ENCODE peak calls at places on chromosome 3, in eight cellular contexts. One of them, this sample, is unnamed.

GRCh38 chr3:158494657-158495056 is 76.3 kb upstream of the MLF1 start:
- DNase-seq in NCI-H1417: no peak
- DNase-seq in heart left ventricle: no peak
- DNase-seq in A549: no peak
- DNase-seq in kidney tubule cell: no peak
- DNase-seq in GM04503: no peak
- DNase-seq in ELR: no peak
- DNase-seq in stimulated activated CD4-positive, alpha-beta T cell treated with anti-CD3 and anti-CD28 coated beads, Interleukin-4, amount 100 ng/mL, for 1 hour: no peak
- DNase-seq in this sample: no peak

GRCh38 chr3:12856626-12857025 is 15.3 kb upstream of the RPL32 start:
- DNase-seq in NCI-H1417: no peak
- DNase-seq in heart left ventricle: no peak
- DNase-seq in A549: no peak
- DNase-seq in kidney tubule cell: no peak
- DNase-seq in GM04503: no peak
- DNase-seq in ELR: no peak
- DNase-seq in stimulated activated CD4-positive, alpha-beta T cell treated with anti-CD3 and anti-CD28 coated beads, Interleukin-4, amount 100 ng/mL, for 1 hour: no peak
- DNase-seq in this sample: no peak

GRCh38 chr3:51796859-51797258 is 17.8 kb upstream of the IQCF6 start:
- DNase-seq in NCI-H1417: no peak
- DNase-seq in heart left ventricle: no peak
- DNase-seq in A549: no peak
- DNase-seq in kidney tubule cell: no peak
- DNase-seq in GM04503: no peak
- DNase-seq in ELR: no peak
- DNase-seq in stimulated activated CD4-positive, alpha-beta T cell treated with anti-CD3 and anti-CD28 coated beads, Interleukin-4, amount 100 ng/mL, for 1 hour: no peak
- DNase-seq in this sample: no peak

GRCh38 chr3:197906850-197907187 is 43.2 kb upstream of the RPL35A start:
- DNase-seq in NCI-H1417: no peak
- DNase-seq in heart left ventricle: no peak
- DNase-seq in A549: no peak
- DNase-seq in kidney tubule cell: no peak
- DNase-seq in GM04503: no peak
- DNase-seq in ELR: no peak
- DNase-seq in stimulated activated CD4-positive, alpha-beta T cell treated with anti-CD3 and anti-CD28 coated beads, Interleukin-4, amount 100 ng/mL, for 1 hour: no peak
- DNase-seq in this sample: no peak

GRCh38 chr3:187021748-187022402 is 91.5 kb downstream of the ST6GAL1 start:
- DNase-seq in NCI-H1417: no peak
- DNase-seq in heart left ventricle: no peak
- DNase-seq in A549: no peak
- DNase-seq in kidney tubule cell: no peak
- DNase-seq in GM04503: no peak
- DNase-seq in ELR: peak
- DNase-seq in stimulated activated CD4-positive, alpha-beta T cell treated with anti-CD3 and anti-CD28 coated beads, Interleukin-4, amount 100 ng/mL, for 1 hour: no peak
- DNase-seq in this sample: no peak

GRCh38 chr3:184993394-184993793 is 159.5 kb downstream of the C3orf70 start:
- DNase-seq in NCI-H1417: no peak
- DNase-seq in heart left ventricle: no peak
- DNase-seq in A549: no peak
- DNase-seq in kidney tubule cell: no peak
- DNase-seq in GM04503: no peak
- DNase-seq in ELR: no peak
- DNase-seq in stimulated activated CD4-positive, alpha-beta T cell treated with anti-CD3 and anti-CD28 coated beads, Interleukin-4, amount 100 ng/mL, for 1 hour: no peak
- DNase-seq in this sample: no peak

GRCh38 chr3:6229778-6230410 is 631.0 kb upstream of the GRM7 start:
- DNase-seq in NCI-H1417: no peak
- DNase-seq in heart left ventricle: no peak
- DNase-seq in A549: no peak
- DNase-seq in kidney tubule cell: no peak
- DNase-seq in GM04503: no peak
- DNase-seq in ELR: no peak
- DNase-seq in stimulated activated CD4-positive, alpha-beta T cell treated with anti-CD3 and anti-CD28 coated beads, Interleukin-4, amount 100 ng/mL, for 1 hour: no peak
- DNase-seq in this sample: no peak

GRCh38 chr3:29348311-29348710 is 67.4 kb downstream of the RBMS3 start:
- DNase-seq in NCI-H1417: no peak
- DNase-seq in heart left ventricle: no peak
- DNase-seq in A549: no peak
- DNase-seq in kidney tubule cell: no peak
- DNase-seq in GM04503: no peak
- DNase-seq in ELR: no peak
- DNase-seq in stimulated activated CD4-positive, alpha-beta T cell treated with anti-CD3 and anti-CD28 coated beads, Interleukin-4, amount 100 ng/mL, for 1 hour: no peak
- DNase-seq in this sample: no peak

GRCh38 chr3:123637841-123638240 is 53.0 kb upstream of the HACD2 start:
- DNase-seq in NCI-H1417: no peak
- DNase-seq in heart left ventricle: no peak
- DNase-seq in A549: no peak
- DNase-seq in kidney tubule cell: no peak
- DNase-seq in GM04503: no peak
- DNase-seq in ELR: no peak
- DNase-seq in stimulated activated CD4-positive, alpha-beta T cell treated with anti-CD3 and anti-CD28 coated beads, Interleukin-4, amount 100 ng/mL, for 1 hour: no peak
- DNase-seq in this sample: no peak

GRCh38 chr3:127629462-127630403 is 748 bp downstream of the PODXL2 start:
- DNase-seq in NCI-H1417: peak
- DNase-seq in heart left ventricle: no peak
- DNase-seq in A549: no peak
- DNase-seq in kidney tubule cell: no peak
- DNase-seq in GM04503: no peak
- DNase-seq in ELR: no peak
- DNase-seq in stimulated activated CD4-positive, alpha-beta T cell treated with anti-CD3 and anti-CD28 coated beads, Interleukin-4, amount 100 ng/mL, for 1 hour: peak
- DNase-seq in this sample: no peak

GRCh38 chr3:42906085-42906904 is at the start of gene ZNF662:
- DNase-seq in NCI-H1417: peak
- DNase-seq in heart left ventricle: peak
- DNase-seq in A549: no peak
- DNase-seq in kidney tubule cell: peak
- DNase-seq in GM04503: no peak
- DNase-seq in ELR: peak
- DNase-seq in stimulated activated CD4-positive, alpha-beta T cell treated with anti-CD3 and anti-CD28 coated beads, Interleukin-4, amount 100 ng/mL, for 1 hour: peak
- DNase-seq in this sample: peak

GRCh38 chr3:56624725-56625124 is 58.3 kb downstream of the TASOR start:
- DNase-seq in NCI-H1417: no peak
- DNase-seq in heart left ventricle: no peak
- DNase-seq in A549: no peak
- DNase-seq in kidney tubule cell: no peak
- DNase-seq in GM04503: peak
- DNase-seq in ELR: peak
- DNase-seq in stimulated activated CD4-positive, alpha-beta T cell treated with anti-CD3 and anti-CD28 coated beads, Interleukin-4, amount 100 ng/mL, for 1 hour: no peak
- DNase-seq in this sample: no peak

GRCh38 chr3:149340310-149340933 is 7.0 kb upstream of the TM4SF18 start:
- DNase-seq in NCI-H1417: peak
- DNase-seq in heart left ventricle: peak
- DNase-seq in A549: no peak
- DNase-seq in kidney tubule cell: peak
- DNase-seq in GM04503: no peak
- DNase-seq in ELR: peak
- DNase-seq in stimulated activated CD4-positive, alpha-beta T cell treated with anti-CD3 and anti-CD28 coated beads, Interleukin-4, amount 100 ng/mL, for 1 hour: no peak
- DNase-seq in this sample: peak

GRCh38 chr3:45092132-45093031 is 53.8 kb downstream of the CDCP1 start:
- DNase-seq in NCI-H1417: no peak
- DNase-seq in heart left ventricle: no peak
- DNase-seq in A549: peak
- DNase-seq in kidney tubule cell: peak
- DNase-seq in GM04503: peak
- DNase-seq in ELR: peak
- DNase-seq in stimulated activated CD4-positive, alpha-beta T cell treated with anti-CD3 and anti-CD28 coated beads, Interleukin-4, amount 100 ng/mL, for 1 hour: no peak
- DNase-seq in this sample: peak

GRCh38 chr3:58041826-58042324 is 33.7 kb downstream of the FLNB start:
- DNase-seq in NCI-H1417: no peak
- DNase-seq in heart left ventricle: no peak
- DNase-seq in A549: no peak
- DNase-seq in kidney tubule cell: peak
- DNase-seq in GM04503: peak
- DNase-seq in ELR: peak
- DNase-seq in stimulated activated CD4-positive, alpha-beta T cell treated with anti-CD3 and anti-CD28 coated beads, Interleukin-4, amount 100 ng/mL, for 1 hour: no peak
- DNase-seq in this sample: peak

GRCh38 chr3:51967384-51968174 is at the start of gene PCBP4:
- DNase-seq in NCI-H1417: peak
- DNase-seq in heart left ventricle: peak
- DNase-seq in A549: no peak
- DNase-seq in kidney tubule cell: peak
- DNase-seq in GM04503: no peak
- DNase-seq in ELR: peak
- DNase-seq in stimulated activated CD4-positive, alpha-beta T cell treated with anti-CD3 and anti-CD28 coated beads, Interleukin-4, amount 100 ng/mL, for 1 hour: peak
- DNase-seq in this sample: peak

This sample was measured in myocyte.